ENCODE peak calls at places on chromosomes 5 and 9, in ten cellular contexts. P is GM12892, E is head of caudate nucleus, B is T-cell, U is IMR-90, L is SK-N-DZ, Z is chondrocyte, F is nucleus accumbens, J is endothelial cell, S is transverse colon. V is an unnamed sample.

GRCh38 chr9:6645153-6646027 is at the start of gene GLDC:
- DNase-seq in B (peak; percentile 14), F (peak; percentile 20), Z (no peak), U (no peak), J (peak; percentile 53), P (peak; percentile 90), L (peak; percentile 78), S (peak; percentile 62), E (peak; percentile 71), V (peak; percentile 63)

GRCh38 chr5:116137544-116138378 is 52.9 kb downstream of the COMMD10 start:
- DNase-seq in L (peak; percentile 52), U (peak; percentile 62), S (no peak), P (no peak), J (peak; percentile 9), B (no peak), F (no peak), E (no peak), Z (no peak), V (peak; percentile 83)

GRCh38 chr9:125964702-125965225 is 217.6 kb downstream of the PBX3 start:
- DNase-seq in P (no peak), U (no peak), E (peak; percentile 35), Z (no peak), F (no peak), J (no peak), B (no peak), L (no peak), S (no peak), V (no peak)

GRCh38 chr5:178577376-178577839 is 12.8 kb downstream of the COL23A1 start:
- DNase-seq in L (no peak), E (no peak), P (no peak), S (no peak), B (no peak), J (peak; percentile 45), U (no peak), F (no peak), Z (no peak), V (no peak)

GRCh38 chr5:140413230-140413629 is 11.6 kb downstream of the ANKHD1 start:
- DNase-seq in F (no peak), J (no peak), Z (no peak), S (no peak), P (no peak), B (no peak), U (no peak), L (no peak), E (no peak), V (no peak)

GRCh38 chr9:18379073-18379811 is 94.7 kb upstream of the ADAMTSL1 start:
- DNase-seq in U (peak; percentile 97), B (no peak), L (no peak), J (no peak), E (no peak), F (no peak), S (no peak), Z (no peak), P (no peak), V (no peak)

GRCh38 chr9:83387401-83388185 is 150.6 kb downstream of the FRMD3 start:
- DNase-seq in U (no peak), F (no peak), E (no peak), L (no peak), B (no peak), P (no peak), J (no peak), S (no peak), Z (no peak), V (no peak)

GRCh38 chr5:173056783-173057061 is 570 bp downstream of the CREBRF start:
- DNase-seq in Z (peak; percentile 93), P (no peak), L (no peak), E (no peak), U (no peak), S (no peak), F (no peak), J (peak; percentile 80), B (peak; percentile 82), V (no peak)

GRCh38 chr5:1204693-1205242 is 3.4 kb downstream of the SLC6A19 start:
- DNase-seq in S (no peak), Z (peak; percentile 66), L (peak; percentile 46), U (peak; percentile 38), B (no peak), P (no peak), E (no peak), J (peak; percentile 38), F (no peak), V (no peak)

GRCh38 chr5:110510146-110510545 is 216.3 kb downstream of the TMEM232 start:
- DNase-seq in U (no peak), J (no peak), Z (no peak), S (no peak), P (no peak), L (no peak), E (no peak), B (no peak), F (no peak), V (no peak)

GRCh38 chr9:110115868-110116542 is 92.0 kb downstream of the C9orf152 start:
- DNase-seq in B (no peak), Z (no peak), J (no peak), F (no peak), P (no peak), U (peak; percentile 91), S (no peak), L (no peak), E (no peak), V (no peak)

GRCh38 chr5:100595152-100595811 is 60.1 kb downstream of the FAM174A start:
- DNase-seq in Z (no peak), P (no peak), F (no peak), L (no peak), J (no peak), S (peak; percentile 12), E (peak; percentile 34), U (peak; percentile 97), B (no peak), V (no peak)

GRCh38 chr5:179762781-179763176 is 30.2 kb downstream of the MAML1 start:
- DNase-seq in Z (no peak), E (no peak), J (no peak), U (peak; percentile 75), S (no peak), F (no peak), L (no peak), B (no peak), P (no peak), V (no peak)

GRCh38 chr9:98236881-98237487 is 18.5 kb downstream of the TBC1D2 start:
- DNase-seq in F (no peak), L (no peak), J (no peak), E (no peak), U (no peak), B (no peak), Z (no peak), S (peak; percentile 67), P (no peak), V (no peak)

GRCh38 chr9:130406278-130406895 is 38.4 kb upstream of the ASS1 start:
- DNase-seq in Z (peak; percentile 58), L (no peak), S (no peak), F (no peak), B (no peak), U (no peak), P (no peak), E (no peak), J (no peak), V (no peak)

GRCh38 chr9:111438576-111439235 is 45.5 kb downstream of the ECPAS start:
- DNase-seq in U (peak; percentile 32), B (no peak), L (no peak), F (no peak), S (no peak), Z (no peak), P (no peak), E (no peak), J (no peak), V (no peak)

GRCh38 chr5:26439121-26439520 is 599.3 kb downstream of the CDH9 start:
- DNase-seq in B (no peak), L (no peak), F (no peak), Z (no peak), J (no peak), S (no peak), P (no peak), U (no peak), E (no peak), V (no peak)

GRCh38 chr5:56200856-56201638 is 32.1 kb downstream of the ANKRD55 start:
- DNase-seq in S (peak; percentile 64), U (peak; percentile 78), E (peak; percentile 66), B (peak; percentile 17), P (peak; percentile 40), L (peak; percentile 45), Z (no peak), F (no peak), J (peak; percentile 62), V (peak; percentile 60)

GRCh38 chr9:33506626-33507370 is 17.3 kb upstream of the ANKRD18B start:
- DNase-seq in J (no peak), U (peak; percentile 97), E (no peak), L (no peak), B (no peak), F (no peak), P (no peak), S (no peak), Z (no peak), V (no peak)

GRCh38 chr9:99385814-99386279 is 163.8 kb downstream of the SEC61B start:
- DNase-seq in P (no peak), E (no peak), F (no peak), Z (no peak), S (no peak), U (peak; percentile 52), J (no peak), L (no peak), B (no peak), V (no peak)

GRCh38 chr9:32989651-32990050 is 11.8 kb downstream of the APTX start:
- DNase-seq in Z (no peak), L (no peak), E (no peak), F (no peak), S (no peak), J (no peak), P (no peak), U (no peak), B (no peak), V (no peak)

GRCh38 chr5:179763215-179763945 is 30.4 kb upstream of the LTC4S start:
- DNase-seq in S (peak; percentile 69), B (peak; percentile 35), L (peak; percentile 68), P (no peak), J (peak; percentile 55), E (peak; percentile 74), Z (peak; percentile 71), F (no peak), U (peak; percentile 91), V (peak; percentile 56)

GRCh38 chr5:135160036-135160675 is 126.1 kb upstream of the PITX1 start:
- DNase-seq in U (no peak), F (no peak), J (no peak), L (no peak), E (no peak), P (no peak), B (no peak), S (no peak), Z (no peak), V (no peak)

GRCh38 chr9:36492849-36493248 is 79.8 kb upstream of the MELK start:
- DNase-seq in E (no peak), U (peak; percentile 12), J (no peak), L (no peak), S (no peak), Z (no peak), B (no peak), P (no peak), F (no peak), V (no peak)

GRCh38 chr5:106397700-106398099 is 1273.0 kb downstream of the EFNA5 start:
- DNase-seq in E (no peak), J (no peak), S (no peak), Z (no peak), P (no peak), U (peak; percentile 98), B (no peak), L (no peak), F (no peak), V (no peak)

GRCh38 chr9:134492281-134492691 is 149.3 kb upstream of the COL5A1 start:
- DNase-seq in P (no peak), L (peak; percentile 17), Z (no peak), S (no peak), B (no peak), J (no peak), U (peak; percentile 91), F (no peak), E (no peak), V (no peak)

GRCh38 chr9:117400131-117400530 is 14.7 kb downstream of the ASTN2 start:
- DNase-seq in L (peak; percentile 69), U (no peak), B (no peak), F (no peak), J (no peak), E (no peak), S (no peak), Z (no peak), P (no peak), V (no peak)

GRCh38 chr9:14749738-14750137 is 27.2 kb upstream of the CER1 start:
- DNase-seq in S (no peak), F (no peak), B (no peak), J (no peak), E (no peak), Z (no peak), L (no peak), P (no peak), U (no peak), V (peak; percentile 43)